ENCODE peak calls at places on chromosome 14, in four cellular contexts. F is HEK293T, P is uterus, O is pulmonary artery endothelial cell. W is an unnamed sample.

GRCh38 chr14:76977793-76978730 is 50.4 kb downstream of the IRF2BPL start:
- DNase-seq in P (peak; percentile 83), F (no peak), O (no peak), W (peak; percentile 91)

GRCh38 chr14:91225025-91225424 is 19.5 kb downstream of the GPR68 start:
- DNase-seq in O (no peak), P (no peak), F (no peak), W (no peak)

GRCh38 chr14:95207475-95208253 is 50.3 kb upstream of the DICER1 start:
- DNase-seq in F (no peak), O (no peak), P (no peak), W (no peak)

GRCh38 chr14:100747021-100747586 is 20.4 kb downstream of the DLK1 start:
- DNase-seq in P (peak; percentile 32), F (no peak), O (no peak), W (peak; percentile 47)

GRCh38 chr14:68626386-68626785 is 166.5 kb downstream of the ZFP36L1 start:
- DNase-seq in F (no peak), P (no peak), O (no peak), W (no peak)

GRCh38 chr14:30085943-30086342 is 158.3 kb upstream of the PRKD1 start:
- DNase-seq in F (no peak), P (no peak), O (no peak), W (no peak)

GRCh38 chr14:40003773-40004172 is 571.5 kb upstream of the FBXO33 start:
- DNase-seq in P (no peak), O (no peak), F (no peak), W (no peak)

GRCh38 chr14:100715803-100716202 is 10.9 kb upstream of the DLK1 start:
- DNase-seq in F (no peak), P (no peak), O (no peak), W (no peak)

GRCh38 chr14:63770187-63770807 is 42.4 kb upstream of the SGPP1 start:
- DNase-seq in O (peak; percentile 32), F (peak; percentile 43), P (peak; percentile 24), W (no peak)

GRCh38 chr14:56172571-56172971 is 54.4 kb downstream of the PELI2 start:
- DNase-seq in P (no peak), F (no peak), O (peak; percentile 51), W (no peak)

GRCh38 chr14:58626441-58626840 is 11.3 kb upstream of the DACT1 start:
- DNase-seq in F (no peak), P (no peak), O (no peak), W (no peak)

GRCh38 chr14:79643132-79643531 is 568.2 kb downstream of the DIO2 start:
- DNase-seq in F (no peak), O (no peak), P (no peak), W (no peak)

GRCh38 chr14:69501362-69501964 is 16.9 kb downstream of the PLEKHD1 start:
- DNase-seq in P (no peak), F (no peak), O (no peak), W (peak; percentile 38)

GRCh38 chr14:80047761-80048160 is 163.5 kb downstream of the DIO2 start:
- DNase-seq in P (no peak), F (no peak), O (no peak), W (no peak)